ENCODE peak calls at places on chromosomes 2 and 18, in ten cellular contexts. One of them, this sample, is unnamed.

GRCh38 chr18:12828116-12829051 is 55.7 kb downstream of the PTPN2 start:
- DNase-seq in lower lobe of right lung: no peak
- DNase-seq in endothelial cell: no peak
- DNase-seq in Panc1: no peak
- DNase-seq in left lung: no peak
- DNase-seq in mesothelial cell of epicardium: no peak
- DNase-seq in foreskin fibroblast: no peak
- DNase-seq in AG10803: no peak
- DNase-seq in tibial artery: no peak
- DNase-seq in kidney epithelial cell: no peak
- DNase-seq in this sample: no peak

GRCh38 chr2:119198267-119198840 is 25.3 kb upstream of the STEAP3 start:
- DNase-seq in lower lobe of right lung: no peak
- DNase-seq in endothelial cell: no peak
- DNase-seq in Panc1: no peak
- DNase-seq in left lung: no peak
- DNase-seq in mesothelial cell of epicardium: no peak
- DNase-seq in foreskin fibroblast: no peak
- DNase-seq in AG10803: peak
- DNase-seq in tibial artery: no peak
- DNase-seq in kidney epithelial cell: no peak
- DNase-seq in this sample: no peak

GRCh38 chr2:100757621-100758394 is 62.1 kb upstream of the NPAS2 start:
- DNase-seq in lower lobe of right lung: no peak
- DNase-seq in endothelial cell: no peak
- DNase-seq in Panc1: no peak
- DNase-seq in left lung: no peak
- DNase-seq in mesothelial cell of epicardium: no peak
- DNase-seq in foreskin fibroblast: peak
- DNase-seq in AG10803: peak
- DNase-seq in tibial artery: no peak
- DNase-seq in kidney epithelial cell: no peak
- DNase-seq in this sample: peak

GRCh38 chr2:172129404-172129803 is 26.7 kb upstream of the DLX2 start:
- DNase-seq in lower lobe of right lung: no peak
- DNase-seq in endothelial cell: no peak
- DNase-seq in Panc1: no peak
- DNase-seq in left lung: no peak
- DNase-seq in mesothelial cell of epicardium: no peak
- DNase-seq in foreskin fibroblast: no peak
- DNase-seq in AG10803: no peak
- DNase-seq in tibial artery: no peak
- DNase-seq in kidney epithelial cell: no peak
- DNase-seq in this sample: no peak

GRCh38 chr18:37476182-37476581 is 89.4 kb downstream of the CELF4 start:
- DNase-seq in lower lobe of right lung: no peak
- DNase-seq in endothelial cell: peak
- DNase-seq in Panc1: no peak
- DNase-seq in left lung: no peak
- DNase-seq in mesothelial cell of epicardium: peak
- DNase-seq in foreskin fibroblast: peak
- DNase-seq in AG10803: peak
- DNase-seq in tibial artery: no peak
- DNase-seq in kidney epithelial cell: no peak
- DNase-seq in this sample: no peak

GRCh38 chr2:172844021-172844420 is 108.4 kb downstream of the RAPGEF4 start:
- DNase-seq in lower lobe of right lung: no peak
- DNase-seq in endothelial cell: no peak
- DNase-seq in Panc1: no peak
- DNase-seq in left lung: no peak
- DNase-seq in mesothelial cell of epicardium: no peak
- DNase-seq in foreskin fibroblast: no peak
- DNase-seq in AG10803: no peak
- DNase-seq in tibial artery: no peak
- DNase-seq in kidney epithelial cell: no peak
- DNase-seq in this sample: no peak

GRCh38 chr2:3267549-3267867 is 110.1 kb downstream of the EIPR1 start:
- DNase-seq in lower lobe of right lung: no peak
- DNase-seq in endothelial cell: no peak
- DNase-seq in Panc1: no peak
- DNase-seq in left lung: no peak
- DNase-seq in mesothelial cell of epicardium: no peak
- DNase-seq in foreskin fibroblast: no peak
- DNase-seq in AG10803: no peak
- DNase-seq in tibial artery: no peak
- DNase-seq in kidney epithelial cell: no peak
- DNase-seq in this sample: no peak

GRCh38 chr2:28342081-28342967 is 50.3 kb upstream of the FOSL2 start:
- DNase-seq in lower lobe of right lung: peak
- DNase-seq in endothelial cell: no peak
- DNase-seq in Panc1: no peak
- DNase-seq in left lung: no peak
- DNase-seq in mesothelial cell of epicardium: no peak
- DNase-seq in foreskin fibroblast: peak
- DNase-seq in AG10803: peak
- DNase-seq in tibial artery: peak
- DNase-seq in kidney epithelial cell: no peak
- DNase-seq in this sample: no peak

GRCh38 chr2:110120171-110121051 is 4.8 kb upstream of the MALL start:
- DNase-seq in lower lobe of right lung: peak
- DNase-seq in endothelial cell: no peak
- DNase-seq in Panc1: no peak
- DNase-seq in left lung: no peak
- DNase-seq in mesothelial cell of epicardium: no peak
- DNase-seq in foreskin fibroblast: no peak
- DNase-seq in AG10803: no peak
- DNase-seq in tibial artery: no peak
- DNase-seq in kidney epithelial cell: no peak
- DNase-seq in this sample: no peak

GRCh38 chr2:182916417-182916816 is 50.0 kb upstream of the FRZB start:
- DNase-seq in lower lobe of right lung: no peak
- DNase-seq in endothelial cell: no peak
- DNase-seq in Panc1: no peak
- DNase-seq in left lung: no peak
- DNase-seq in mesothelial cell of epicardium: no peak
- DNase-seq in foreskin fibroblast: no peak
- DNase-seq in AG10803: no peak
- DNase-seq in tibial artery: no peak
- DNase-seq in kidney epithelial cell: no peak
- DNase-seq in this sample: no peak

GRCh38 chr2:40032650-40033319 is 253.7 kb upstream of the THUMPD2 start:
- DNase-seq in lower lobe of right lung: no peak
- DNase-seq in endothelial cell: no peak
- DNase-seq in Panc1: no peak
- DNase-seq in left lung: no peak
- DNase-seq in mesothelial cell of epicardium: no peak
- DNase-seq in foreskin fibroblast: peak
- DNase-seq in AG10803: peak
- DNase-seq in tibial artery: no peak
- DNase-seq in kidney epithelial cell: peak
- DNase-seq in this sample: peak

DNA sequence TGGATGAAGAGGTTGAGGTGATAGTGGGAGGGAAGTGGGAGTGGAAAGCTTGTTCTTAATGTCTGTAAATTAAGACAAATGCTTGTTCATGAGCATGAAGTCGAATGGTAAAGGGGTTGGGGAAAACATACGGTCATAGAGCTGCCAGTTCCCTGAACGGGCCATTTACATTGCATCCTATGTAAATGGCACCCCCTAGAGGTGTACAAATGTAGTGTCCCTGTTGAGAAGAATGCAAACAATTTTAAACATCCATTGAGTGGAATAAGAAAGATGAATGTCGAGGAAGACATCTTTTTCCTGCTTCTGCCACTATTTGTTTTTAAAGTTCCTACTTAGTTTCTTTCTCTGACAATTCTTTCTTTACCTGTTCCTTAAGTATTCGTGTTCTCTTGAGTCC is 155.7 kb downstream of the RDH14 start:
- DNase-seq in lower lobe of right lung: no peak
- DNase-seq in endothelial cell: no peak
- DNase-seq in Panc1: no peak
- DNase-seq in left lung: no peak
- DNase-seq in mesothelial cell of epicardium: no peak
- DNase-seq in foreskin fibroblast: no peak
- DNase-seq in AG10803: no peak
- DNase-seq in tibial artery: no peak
- DNase-seq in kidney epithelial cell: no peak
- DNase-seq in this sample: no peak
- TF ChIP-seq CTCF in lower lobe of right lung: no peak
- TF ChIP-seq CTCF in endothelial cell: peak
- TF ChIP-seq CTCF in Panc1: peak
- TF ChIP-seq CTCF in left lung: no peak
- TF ChIP-seq CTCF in mesothelial cell of epicardium: peak
- TF ChIP-seq CTCF in foreskin fibroblast: peak
- TF ChIP-seq CTCF in AG10803: peak
- TF ChIP-seq CTCF in tibial artery: no peak
- TF ChIP-seq CTCF in kidney epithelial cell: peak
- TF ChIP-seq CTCF in this sample: peak

GRCh38 chr2:43824951-43825493 is 13.6 kb downstream of the ABCG5 start:
- DNase-seq in lower lobe of right lung: no peak
- DNase-seq in endothelial cell: no peak
- DNase-seq in Panc1: no peak
- DNase-seq in left lung: no peak
- DNase-seq in mesothelial cell of epicardium: no peak
- DNase-seq in foreskin fibroblast: no peak
- DNase-seq in AG10803: no peak
- DNase-seq in tibial artery: no peak
- DNase-seq in kidney epithelial cell: no peak
- DNase-seq in this sample: no peak
- TF ChIP-seq CTCF in lower lobe of right lung: no peak
- TF ChIP-seq CTCF in endothelial cell: no peak
- TF ChIP-seq CTCF in Panc1: no peak
- TF ChIP-seq CTCF in left lung: no peak
- TF ChIP-seq CTCF in mesothelial cell of epicardium: no peak
- TF ChIP-seq CTCF in foreskin fibroblast: no peak
- TF ChIP-seq CTCF in AG10803: no peak
- TF ChIP-seq CTCF in tibial artery: no peak
- TF ChIP-seq CTCF in kidney epithelial cell: no peak
- TF ChIP-seq CTCF in this sample: no peak

GRCh38 chr2:175218551-175218950 is 37.0 kb upstream of the ATP5MC3 start:
- DNase-seq in lower lobe of right lung: no peak
- DNase-seq in endothelial cell: no peak
- DNase-seq in Panc1: no peak
- DNase-seq in left lung: no peak
- DNase-seq in mesothelial cell of epicardium: no peak
- DNase-seq in foreskin fibroblast: no peak
- DNase-seq in AG10803: no peak
- DNase-seq in tibial artery: no peak
- DNase-seq in kidney epithelial cell: no peak
- DNase-seq in this sample: no peak
- TF ChIP-seq CTCF in lower lobe of right lung: no peak
- TF ChIP-seq CTCF in endothelial cell: no peak
- TF ChIP-seq CTCF in Panc1: no peak
- TF ChIP-seq CTCF in left lung: no peak
- TF ChIP-seq CTCF in mesothelial cell of epicardium: no peak
- TF ChIP-seq CTCF in foreskin fibroblast: no peak
- TF ChIP-seq CTCF in AG10803: no peak
- TF ChIP-seq CTCF in tibial artery: no peak
- TF ChIP-seq CTCF in kidney epithelial cell: no peak
- TF ChIP-seq CTCF in this sample: no peak

GRCh38 chr2:70948350-70949003 is 12.8 kb downstream of the ATP6V1B1 start:
- DNase-seq in lower lobe of right lung: peak
- DNase-seq in endothelial cell: peak
- DNase-seq in Panc1: peak
- DNase-seq in left lung: peak
- DNase-seq in mesothelial cell of epicardium: peak
- DNase-seq in foreskin fibroblast: peak
- DNase-seq in AG10803: peak
- DNase-seq in tibial artery: peak
- DNase-seq in kidney epithelial cell: no peak
- DNase-seq in this sample: no peak
- TF ChIP-seq CTCF in lower lobe of right lung: peak
- TF ChIP-seq CTCF in endothelial cell: peak
- TF ChIP-seq CTCF in Panc1: peak
- TF ChIP-seq CTCF in left lung: peak
- TF ChIP-seq CTCF in mesothelial cell of epicardium: peak
- TF ChIP-seq CTCF in foreskin fibroblast: peak
- TF ChIP-seq CTCF in AG10803: peak
- TF ChIP-seq CTCF in tibial artery: peak
- TF ChIP-seq CTCF in kidney epithelial cell: peak
- TF ChIP-seq CTCF in this sample: peak

DNA sequence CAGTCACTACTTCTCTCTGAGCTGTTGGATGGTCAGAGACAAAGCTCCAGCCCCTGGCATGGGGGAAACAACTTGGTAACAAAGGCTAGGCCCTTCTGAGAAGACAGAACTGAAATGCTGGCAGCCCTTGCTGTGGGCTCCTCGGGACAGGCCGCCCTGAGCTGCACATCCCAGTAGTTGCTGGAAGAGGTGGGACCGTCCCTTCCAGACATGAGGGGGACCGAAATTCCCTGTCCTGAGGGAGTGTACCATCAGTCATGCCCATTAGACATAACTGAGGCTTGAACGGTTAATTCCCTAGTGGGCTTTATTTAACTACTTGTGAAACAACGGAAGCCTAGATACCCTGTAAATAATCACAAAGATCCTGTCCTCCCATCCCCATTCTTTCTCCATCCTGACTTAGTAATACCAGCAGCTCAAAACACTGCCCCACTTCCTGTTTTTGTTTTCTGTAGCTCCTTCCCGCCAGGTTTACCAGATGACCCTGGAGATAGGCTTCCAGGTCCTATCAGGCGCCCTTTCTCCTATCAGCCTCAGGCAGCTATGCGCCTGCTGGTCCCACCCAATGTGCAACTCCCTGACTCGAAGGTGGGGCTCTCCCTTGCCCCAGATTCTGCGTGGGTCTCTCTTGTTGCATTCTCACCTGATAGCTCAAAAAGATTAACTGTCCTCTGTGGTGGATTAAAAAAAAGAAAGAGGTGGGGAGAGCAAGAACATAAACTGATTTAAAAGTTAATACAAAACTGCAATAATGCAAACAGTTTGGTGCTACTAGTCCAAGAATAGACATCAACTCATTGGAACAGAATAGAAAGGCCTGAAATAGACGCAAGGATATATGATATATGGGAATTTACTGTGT is 37.0 kb upstream of the NT5DC4 start:
- DNase-seq in lower lobe of right lung: no peak
- DNase-seq in endothelial cell: peak
- DNase-seq in Panc1: no peak
- DNase-seq in left lung: no peak
- DNase-seq in mesothelial cell of epicardium: no peak
- DNase-seq in foreskin fibroblast: no peak
- DNase-seq in AG10803: no peak
- DNase-seq in tibial artery: no peak
- DNase-seq in kidney epithelial cell: no peak
- DNase-seq in this sample: no peak
- TF ChIP-seq CTCF in lower lobe of right lung: no peak
- TF ChIP-seq CTCF in endothelial cell: no peak
- TF ChIP-seq CTCF in Panc1: no peak
- TF ChIP-seq CTCF in left lung: no peak
- TF ChIP-seq CTCF in mesothelial cell of epicardium: no peak
- TF ChIP-seq CTCF in foreskin fibroblast: no peak
- TF ChIP-seq CTCF in AG10803: no peak
- TF ChIP-seq CTCF in tibial artery: no peak
- TF ChIP-seq CTCF in kidney epithelial cell: no peak
- TF ChIP-seq CTCF in this sample: no peak

This sample was measured in BJ.